ENCODE peak calls at places on chromosomes 6 and 20, in seven cellular contexts. One of them, this sample, is unnamed.

GRCh38 chr6:95545691-95546090 is 31.6 kb upstream of the MANEA start:
- DNase-seq in SK-N-SH: no peak
- DNase-seq in PC-9: no peak
- DNase-seq in hepatocyte: no peak
- DNase-seq in HCT116: no peak
- DNase-seq in GM23248: no peak
- DNase-seq in Karpas-422: no peak
- DNase-seq in this sample: no peak

GRCh38 chr20:17841751-17842191 is 126.8 kb downstream of the SNX5 start:
- DNase-seq in hepatocyte: no peak
- DNase-seq in Karpas-422: no peak
- DNase-seq in SK-N-SH: no peak
- DNase-seq in GM23248: peak; percentile 69
- DNase-seq in HCT116: no peak
- DNase-seq in PC-9: no peak
- DNase-seq in this sample: no peak

GRCh38 chr6:4302524-4302923 is 167.1 kb upstream of the ECI2 start:
- DNase-seq in GM23248: no peak
- DNase-seq in HCT116: no peak
- DNase-seq in Karpas-422: no peak
- DNase-seq in PC-9: no peak
- DNase-seq in hepatocyte: no peak
- DNase-seq in SK-N-SH: no peak
- DNase-seq in this sample: no peak

GRCh38 chr6:26284537-26285142 is 80.4 kb upstream of the BTN3A2 start:
- DNase-seq in GM23248: peak; percentile 87
- DNase-seq in SK-N-SH: no peak
- DNase-seq in PC-9: peak; percentile 40
- DNase-seq in HCT116: no peak
- DNase-seq in hepatocyte: peak; percentile 78
- DNase-seq in Karpas-422: peak; percentile 72
- DNase-seq in this sample: peak; percentile 66

GRCh38 chr6:147633191-147633590 is 124.7 kb downstream of the SAMD5 start:
- DNase-seq in PC-9: no peak
- DNase-seq in HCT116: no peak
- DNase-seq in GM23248: no peak
- DNase-seq in Karpas-422: no peak
- DNase-seq in hepatocyte: no peak
- DNase-seq in SK-N-SH: no peak
- DNase-seq in this sample: no peak

GRCh38 chr6:37061157-37061804 is 55.8 kb downstream of the FGD2 start:
- DNase-seq in PC-9: no peak
- DNase-seq in GM23248: no peak
- DNase-seq in SK-N-SH: peak; percentile 77
- DNase-seq in HCT116: no peak
- DNase-seq in Karpas-422: no peak
- DNase-seq in hepatocyte: no peak
- DNase-seq in this sample: no peak

GRCh38 chr20:5127859-5128409 is 1.1 kb downstream of the CDS2 start:
- DNase-seq in SK-N-SH: peak; percentile 20
- DNase-seq in PC-9: no peak
- DNase-seq in Karpas-422: no peak
- DNase-seq in GM23248: peak; percentile 47
- DNase-seq in HCT116: no peak
- DNase-seq in hepatocyte: no peak
- DNase-seq in this sample: no peak

GRCh38 chr20:9311132-9311531 is 203.3 kb upstream of the LAMP5 start:
- DNase-seq in HCT116: no peak
- DNase-seq in SK-N-SH: no peak
- DNase-seq in hepatocyte: no peak
- DNase-seq in GM23248: peak; percentile 20
- DNase-seq in Karpas-422: no peak
- DNase-seq in PC-9: no peak
- DNase-seq in this sample: no peak

GRCh38 chr6:158762787-158763439 is 56.3 kb downstream of the EZR start:
- DNase-seq in hepatocyte: peak; percentile 53
- DNase-seq in Karpas-422: no peak
- DNase-seq in PC-9: no peak
- DNase-seq in GM23248: no peak
- DNase-seq in HCT116: no peak
- DNase-seq in SK-N-SH: no peak
- DNase-seq in this sample: no peak

GRCh38 chr20:59222982-59223610 is 59.5 kb downstream of the ZNF831 start:
- DNase-seq in HCT116: no peak
- DNase-seq in Karpas-422: no peak
- DNase-seq in hepatocyte: peak; percentile 52
- DNase-seq in GM23248: peak; percentile 36
- DNase-seq in PC-9: no peak
- DNase-seq in SK-N-SH: peak; percentile 75
- DNase-seq in this sample: peak; percentile 40

GRCh38 chr6:54135665-54136370 is 24.6 kb downstream of the MLIP start:
- DNase-seq in HCT116: no peak
- DNase-seq in GM23248: peak; percentile 26
- DNase-seq in PC-9: no peak
- DNase-seq in SK-N-SH: no peak
- DNase-seq in hepatocyte: peak; percentile 31
- DNase-seq in Karpas-422: no peak
- DNase-seq in this sample: peak; percentile 63

GRCh38 chr6:75176076-75176582 is 29.7 kb downstream of the COL12A1 start:
- DNase-seq in SK-N-SH: no peak
- DNase-seq in PC-9: no peak
- DNase-seq in hepatocyte: no peak
- DNase-seq in Karpas-422: no peak
- DNase-seq in HCT116: no peak
- DNase-seq in GM23248: no peak
- DNase-seq in this sample: no peak

GRCh38 chr6:111653961-111654360 is 48.3 kb upstream of the TRAF3IP2 start:
- DNase-seq in GM23248: no peak
- DNase-seq in SK-N-SH: no peak
- DNase-seq in Karpas-422: no peak
- DNase-seq in hepatocyte: no peak
- DNase-seq in PC-9: no peak
- DNase-seq in HCT116: no peak
- DNase-seq in this sample: peak; percentile 64

GRCh38 chr6:99818161-99818560 is 175.9 kb downstream of the MCHR2 start:
- DNase-seq in HCT116: no peak
- DNase-seq in SK-N-SH: no peak
- DNase-seq in PC-9: no peak
- DNase-seq in GM23248: no peak
- DNase-seq in hepatocyte: no peak
- DNase-seq in Karpas-422: no peak
- DNase-seq in this sample: no peak

GRCh38 chr6:37057678-37058077 is 52.2 kb downstream of the FGD2 start:
- DNase-seq in hepatocyte: no peak
- DNase-seq in Karpas-422: no peak
- DNase-seq in GM23248: no peak
- DNase-seq in SK-N-SH: no peak
- DNase-seq in HCT116: no peak
- DNase-seq in PC-9: no peak
- DNase-seq in this sample: no peak

GRCh38 chr6:96631248-96631647 is 68.3 kb downstream of the FHL5 start:
- DNase-seq in HCT116: no peak
- DNase-seq in PC-9: no peak
- DNase-seq in Karpas-422: no peak
- DNase-seq in SK-N-SH: no peak
- DNase-seq in GM23248: peak; percentile 9
- DNase-seq in hepatocyte: peak; percentile 40
- DNase-seq in this sample: peak; percentile 6

GRCh38 chr20:21640556-21640955 is 64.9 kb upstream of the PAX1 start:
- DNase-seq in GM23248: no peak
- DNase-seq in HCT116: peak; percentile 4
- DNase-seq in SK-N-SH: no peak
- DNase-seq in hepatocyte: peak; percentile 52
- DNase-seq in PC-9: no peak
- DNase-seq in Karpas-422: peak; percentile 88
- DNase-seq in this sample: peak; percentile 49

GRCh38 chr6:143536866-143537691 is 25.6 kb upstream of the FUCA2 start:
- DNase-seq in HCT116: peak; percentile 41
- DNase-seq in hepatocyte: peak; percentile 84
- DNase-seq in PC-9: no peak
- DNase-seq in SK-N-SH: peak; percentile 83
- DNase-seq in GM23248: peak; percentile 81
- DNase-seq in Karpas-422: no peak
- DNase-seq in this sample: peak; percentile 56

GRCh38 chr20:53434662-53435061 is 159.0 kb downstream of the ZNF217 start:
- DNase-seq in Karpas-422: no peak
- DNase-seq in hepatocyte: no peak
- DNase-seq in GM23248: peak; percentile 18
- DNase-seq in PC-9: no peak
- DNase-seq in HCT116: no peak
- DNase-seq in SK-N-SH: no peak
- DNase-seq in this sample: no peak

GRCh38 chr20:62238569-62239277 is 402 bp downstream of the OSBPL2 start:
- DNase-seq in Karpas-422: no peak
- DNase-seq in HCT116: no peak
- DNase-seq in GM23248: peak; percentile 53
- DNase-seq in PC-9: peak; percentile 46
- DNase-seq in SK-N-SH: no peak
- DNase-seq in hepatocyte: peak; percentile 45
- DNase-seq in this sample: peak; percentile 31

GRCh38 chr20:23147964-23148720 is 62.0 kb upstream of the CD93 start:
- DNase-seq in HCT116: peak; percentile 80
- DNase-seq in hepatocyte: peak; percentile 63
- DNase-seq in GM23248: peak; percentile 93
- DNase-seq in Karpas-422: peak; percentile 76
- DNase-seq in PC-9: peak; percentile 96
- DNase-seq in SK-N-SH: no peak
- DNase-seq in this sample: peak; percentile 94

GRCh38 chr6:36550473-36551000 is 3.3 kb upstream of the STK38 start:
- DNase-seq in hepatocyte: no peak
- DNase-seq in HCT116: no peak
- DNase-seq in PC-9: no peak
- DNase-seq in SK-N-SH: no peak
- DNase-seq in GM23248: no peak
- DNase-seq in Karpas-422: peak; percentile 85
- DNase-seq in this sample: no peak

DNA sequence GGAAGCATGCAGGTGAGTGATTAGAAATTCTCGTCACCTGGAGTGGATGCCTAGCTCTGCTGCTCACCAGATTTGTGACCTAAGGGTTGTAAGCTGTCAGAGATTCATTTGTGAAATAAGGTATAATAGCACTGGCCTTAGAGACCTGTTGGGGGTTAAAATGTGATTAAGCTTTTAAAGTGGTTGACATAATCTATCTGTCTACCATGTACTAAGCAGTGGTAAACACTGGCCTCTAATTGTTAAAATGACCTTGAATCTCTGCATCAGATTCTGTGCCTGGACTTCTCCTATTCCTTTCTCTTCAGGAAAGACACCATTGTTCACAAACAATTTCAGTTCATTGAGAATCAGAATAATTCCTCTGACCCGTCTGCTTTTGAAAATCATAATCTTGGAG is 536.2 kb downstream of the CBLN4 start:
- DNase-seq in GM23248: no peak
- DNase-seq in PC-9: no peak
- DNase-seq in HCT116: no peak
- DNase-seq in hepatocyte: no peak
- DNase-seq in SK-N-SH: no peak
- DNase-seq in Karpas-422: no peak
- DNase-seq in this sample: no peak
- H3K9me3 ChIP-seq in GM23248: no peaks in the 10 kb centered on the region
- H3K9me3 ChIP-seq in PC-9: no peaks in the 10 kb centered on the region
- H3K9me3 ChIP-seq in HCT116: peaks cover 35% of the 10 kb centered on the region
- H3K9me3 ChIP-seq in hepatocyte: no peaks in the 10 kb centered on the region
- H3K9me3 ChIP-seq in SK-N-SH: peaks cover 7% of the 10 kb centered on the region
- H3K9me3 ChIP-seq in Karpas-422: peaks cover 9% of the 10 kb centered on the region
- H3K9me3 ChIP-seq in this sample: peaks cover 20% of the 10 kb centered on the region

GRCh38 chr6:44503471-44503870 is 116.0 kb downstream of the CDC5L start:
- DNase-seq in hepatocyte: no peak
- DNase-seq in HCT116: no peak
- DNase-seq in GM23248: no peak
- DNase-seq in Karpas-422: no peak
- DNase-seq in PC-9: no peak
- DNase-seq in SK-N-SH: no peak
- DNase-seq in this sample: no peak
- H3K9me2 ChIP-seq in hepatocyte: no peaks in the 10 kb centered on the region
- H3K9me2 ChIP-seq in HCT116: no peaks in the 10 kb centered on the region
- H3K9me2 ChIP-seq in GM23248: no peaks in the 10 kb centered on the region
- H3K9me2 ChIP-seq in Karpas-422: no peaks in the 10 kb centered on the region
- H3K9me2 ChIP-seq in PC-9: no peaks in the 10 kb centered on the region
- H3K9me2 ChIP-seq in SK-N-SH: no peaks in the 10 kb centered on the region
- H3K9me2 ChIP-seq in this sample: peaks cover 4% of the 10 kb centered on the region

GRCh38 chr20:56018194-56018593 is 12.9 kb upstream of the CBLN4 start:
- DNase-seq in GM23248: no peak
- DNase-seq in PC-9: no peak
- DNase-seq in SK-N-SH: no peak
- DNase-seq in hepatocyte: no peak
- DNase-seq in HCT116: no peak
- DNase-seq in Karpas-422: no peak
- DNase-seq in this sample: no peak

GRCh38 chr20:56017560-56017959 is 12.2 kb upstream of the CBLN4 start:
- DNase-seq in SK-N-SH: no peak
- DNase-seq in PC-9: no peak
- DNase-seq in HCT116: no peak
- DNase-seq in Karpas-422: no peak
- DNase-seq in GM23248: no peak
- DNase-seq in hepatocyte: no peak
- DNase-seq in this sample: no peak

GRCh38 chr20:56018750-56019149 is 13.4 kb upstream of the CBLN4 start:
- DNase-seq in GM23248: no peak
- DNase-seq in HCT116: no peak
- DNase-seq in PC-9: no peak
- DNase-seq in SK-N-SH: no peak
- DNase-seq in hepatocyte: no peak
- DNase-seq in Karpas-422: no peak
- DNase-seq in this sample: no peak

GRCh38 chr20:56014998-56015397 is 9.7 kb upstream of the CBLN4 start:
- DNase-seq in HCT116: no peak
- DNase-seq in hepatocyte: no peak
- DNase-seq in Karpas-422: no peak
- DNase-seq in SK-N-SH: no peak
- DNase-seq in GM23248: no peak
- DNase-seq in PC-9: no peak
- DNase-seq in this sample: no peak
- H3K9me3 ChIP-seq in HCT116: peaks cover 30% of the 10 kb centered on the region
- H3K9me3 ChIP-seq in hepatocyte: no peaks in the 10 kb centered on the region
- H3K9me3 ChIP-seq in Karpas-422: peaks cover 3% of the 10 kb centered on the region
- H3K9me3 ChIP-seq in SK-N-SH: no peaks in the 10 kb centered on the region
- H3K9me3 ChIP-seq in GM23248: no peaks in the 10 kb centered on the region
- H3K9me3 ChIP-seq in PC-9: no peaks in the 10 kb centered on the region
- H3K9me3 ChIP-seq in this sample: peaks cover 25% of the 10 kb centered on the region

GRCh38 chr6:131103296-131103695 is 32.0 kb upstream of the AKAP7 start:
- DNase-seq in hepatocyte: no peak
- DNase-seq in GM23248: no peak
- DNase-seq in SK-N-SH: no peak
- DNase-seq in PC-9: no peak
- DNase-seq in HCT116: no peak
- DNase-seq in Karpas-422: no peak
- DNase-seq in this sample: no peak
- H3K9me2 ChIP-seq in hepatocyte: no peaks in the 10 kb centered on the region
- H3K9me2 ChIP-seq in GM23248: no peaks in the 10 kb centered on the region
- H3K9me2 ChIP-seq in SK-N-SH: no peaks in the 10 kb centered on the region
- H3K9me2 ChIP-seq in PC-9: no peaks in the 10 kb centered on the region
- H3K9me2 ChIP-seq in HCT116: no peaks in the 10 kb centered on the region
- H3K9me2 ChIP-seq in Karpas-422: peaks cover 4% of the 10 kb centered on the region
- H3K9me2 ChIP-seq in this sample: no peaks in the 10 kb centered on the region

GRCh38 chr6:164507197-164507957 is 802.0 kb downstream of the C6orf118 start:
- DNase-seq in Karpas-422: peak; percentile 73
- DNase-seq in GM23248: no peak
- DNase-seq in HCT116: no peak
- DNase-seq in hepatocyte: no peak
- DNase-seq in SK-N-SH: no peak
- DNase-seq in PC-9: no peak
- DNase-seq in this sample: no peak

GRCh38 chr6:164505425-164505824 is 804.0 kb downstream of the C6orf118 start:
- DNase-seq in GM23248: no peak
- DNase-seq in Karpas-422: no peak
- DNase-seq in SK-N-SH: no peak
- DNase-seq in hepatocyte: no peak
- DNase-seq in PC-9: no peak
- DNase-seq in HCT116: no peak
- DNase-seq in this sample: no peak

GRCh38 chr6:164502838-164503237 is 806.6 kb downstream of the C6orf118 start:
- DNase-seq in hepatocyte: no peak
- DNase-seq in HCT116: no peak
- DNase-seq in SK-N-SH: no peak
- DNase-seq in Karpas-422: no peak
- DNase-seq in PC-9: no peak
- DNase-seq in GM23248: no peak
- DNase-seq in this sample: no peak
- H3K9me3 ChIP-seq in hepatocyte: no peaks in the 10 kb centered on the region
- H3K9me3 ChIP-seq in HCT116: peaks cover 3% of the 10 kb centered on the region
- H3K9me3 ChIP-seq in SK-N-SH: no peaks in the 10 kb centered on the region
- H3K9me3 ChIP-seq in Karpas-422: peaks cover 9% of the 10 kb centered on the region
- H3K9me3 ChIP-seq in PC-9: no peaks in the 10 kb centered on the region
- H3K9me3 ChIP-seq in GM23248: no peaks in the 10 kb centered on the region
- H3K9me3 ChIP-seq in this sample: no peaks in the 10 kb centered on the region